ENCODE peak calls at places on chromosomes 13 and 19, in eight cellular contexts. V is neural progenitor cell, P is osteoblast, Y is NB4, I is keratinocyte, E is tibial artery, G is omental fat pad, L is pancreas. O is an unnamed sample.

GRCh38 chr13:65913173-65913572 is 1317.0 kb downstream of the PCDH9 start:
- DNase-seq in V (no peak), P (peak; percentile 27), Y (no peak), I (no peak), E (no peak), G (no peak), L (no peak), O (no peak)

GRCh38 chr19:35484637-35485036 is 5.6 kb downstream of the KRTDAP start:
- DNase-seq in V (no peak), P (no peak), Y (peak; percentile 36), I (no peak), E (no peak), G (no peak), L (no peak), O (no peak)

GRCh38 chr19:8449830-8450229 is 5.1 kb downstream of the HNRNPM start:
- DNase-seq in V (peak; percentile 13), P (no peak), Y (peak; percentile 43), I (no peak), E (no peak), G (no peak), L (no peak), O (no peak)

GRCh38 chr13:42707003-42707402 is 74.4 kb upstream of the FAM216B start:
- DNase-seq in V (no peak), P (no peak), Y (no peak), I (no peak), E (no peak), G (no peak), L (no peak), O (no peak)

GRCh38 chr13:34189946-34190345 is 372.0 kb downstream of the RFC3 start:
- DNase-seq in V (no peak), P (no peak), Y (no peak), I (no peak), E (no peak), G (no peak), L (no peak), O (no peak)

GRCh38 chr19:17379221-17379631 is 2.1 kb upstream of the PLVAP start:
- DNase-seq in V (peak; percentile 75), P (peak; percentile 37), Y (no peak), I (no peak), E (no peak), G (no peak), L (no peak), O (no peak)

GRCh38 chr19:10888421-10888866 is 17.1 kb downstream of the CARM1 start:
- DNase-seq in V (peak; percentile 73), P (peak; percentile 29), Y (no peak), I (no peak), E (no peak), G (no peak), L (no peak), O (no peak)

GRCh38 chr13:34155931-34156607 is 338.1 kb downstream of the RFC3 start:
- DNase-seq in V (no peak), P (no peak), Y (no peak), I (no peak), E (no peak), G (no peak), L (no peak), O (no peak)

GRCh38 chr13:20610006-20610405 is 43.0 kb downstream of the IFT88 start:
- DNase-seq in V (no peak), P (no peak), Y (no peak), I (no peak), E (no peak), G (no peak), L (no peak), O (no peak)

GRCh38 chr19:37877147-37877546 is 29.2 kb downstream of the WDR87 start:
- DNase-seq in V (no peak), P (no peak), Y (no peak), I (no peak), E (no peak), G (no peak), L (no peak), O (no peak)

GRCh38 chr13:41562083-41562482 is 104.7 kb downstream of the RGCC start:
- DNase-seq in V (no peak), P (peak; percentile 58), Y (no peak), I (no peak), E (no peak), G (peak; percentile 34), L (no peak), O (peak; percentile 56)

GRCh38 chr19:50823389-50824042 is at the start of gene KLK1:
- DNase-seq in V (no peak), P (peak; percentile 75), Y (no peak), I (no peak), E (no peak), G (no peak), L (peak; percentile 94), O (peak; percentile 80)

GRCh38 chr13:27137759-27138158 is 33.9 kb downstream of the USP12 start:
- DNase-seq in V (no peak), P (no peak), Y (no peak), I (no peak), E (no peak), G (no peak), L (no peak), O (no peak)

GRCh38 chr19:34711890-34712289 is 22.2 kb upstream of the ZNF181 start:
- DNase-seq in V (no peak), P (no peak), Y (no peak), I (no peak), E (no peak), G (no peak), L (no peak), O (no peak)

GRCh38 chr19:54541712-54542111 is 31.9 kb upstream of the LILRA2 start:
- DNase-seq in V (no peak), P (no peak), Y (no peak), I (no peak), E (no peak), G (no peak), L (no peak), O (no peak)

GRCh38 chr19:56690668-56691067 is 19.1 kb upstream of the ZNF835 start:
- DNase-seq in V (no peak), P (no peak), Y (no peak), I (no peak), E (no peak), G (no peak), L (no peak), O (no peak)

GRCh38 chr19:55491546-55492360 is 3.5 kb downstream of the SSC5D start:
- DNase-seq in V (no peak), P (peak; percentile 84), Y (no peak), I (no peak), E (no peak), G (no peak), L (peak; percentile 22), O (no peak)

GRCh38 chr13:106373304-106373988 is 162.0 kb downstream of the EFNB2 start:
- DNase-seq in V (no peak), P (no peak), Y (peak; percentile 69), I (no peak), E (no peak), G (no peak), L (no peak), O (no peak)

DNA sequence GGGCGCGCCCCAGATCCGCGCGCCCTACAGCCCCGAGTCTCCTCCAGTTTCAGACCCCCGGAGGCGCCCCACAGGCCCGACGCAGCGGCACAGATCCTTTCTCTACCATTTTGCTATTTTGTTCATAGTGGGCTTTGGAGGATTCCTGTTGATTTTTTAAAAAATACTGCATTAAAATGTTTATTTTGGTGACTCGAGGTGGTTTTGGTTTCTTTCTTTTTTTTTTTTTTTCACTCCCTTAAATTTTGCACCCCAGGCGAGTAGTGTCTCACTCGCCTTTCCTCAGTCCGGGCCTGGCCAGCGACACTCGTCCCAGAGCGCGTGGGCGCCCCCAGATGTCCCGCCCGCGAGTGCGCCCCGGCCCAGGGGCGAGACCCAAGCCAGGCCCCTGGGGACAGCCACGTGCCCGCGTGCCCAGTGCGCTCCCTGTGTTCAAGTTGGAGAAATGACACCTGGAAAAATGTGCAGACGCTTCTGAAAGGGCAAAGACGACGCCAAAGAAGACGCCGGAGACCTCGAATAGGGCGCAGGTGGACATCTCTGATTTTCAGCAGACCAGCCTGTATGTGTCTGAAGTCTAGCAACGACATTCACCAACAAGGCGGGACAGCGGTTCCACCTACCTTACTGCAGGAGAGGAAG is 478 bp upstream of the INSR start:
- DNase-seq in V (peak; percentile 69), P (no peak), Y (peak; percentile 90), I (no peak), E (peak; percentile 78), G (no peak), L (peak; percentile 87), O (peak; percentile 86)
- TF ChIP-seq CTCF in V (peak; percentile 41), P (peak; percentile 9), Y (peak; percentile 38), I (no peak), E (peak; percentile 68), G (no peak), L (peak; percentile 16), O (peak; percentile 24)

GRCh38 chr13:55199132-55199531 is 1941.6 kb upstream of the PRR20A start:
- DNase-seq in V (peak; percentile 47), P (no peak), Y (peak; percentile 16), I (no peak), E (no peak), G (no peak), L (no peak), O (no peak)
- TF ChIP-seq CTCF in V (peak; percentile 59), P (no peak), Y (no peak), I (no peak), E (no peak), G (no peak), L (no peak), O (no peak)

DNA sequence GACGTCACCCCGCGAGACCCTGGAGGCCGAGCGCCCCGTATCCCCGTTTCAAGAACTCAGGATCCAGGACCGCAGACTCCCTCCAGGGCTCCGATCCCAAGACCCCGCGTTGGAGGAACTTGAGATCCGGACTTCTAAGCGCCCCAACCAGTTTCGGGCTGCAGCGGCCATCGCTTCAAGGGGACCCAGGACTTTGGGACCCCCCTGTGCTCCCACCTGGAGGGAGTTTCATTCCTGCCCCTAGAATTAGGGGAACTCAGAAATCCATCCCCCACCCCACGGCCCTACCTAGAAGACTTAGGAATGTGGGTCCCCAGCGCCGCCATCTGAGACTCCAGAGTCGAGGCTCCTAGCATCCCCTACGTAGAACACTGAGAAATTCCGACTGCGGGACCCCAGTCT is 399 bp downstream of the PLEKHG2 start:
- DNase-seq in V (no peak), P (no peak), Y (no peak), I (no peak), E (peak; percentile 60), G (no peak), L (no peak), O (no peak)
- TF ChIP-seq CTCF in V (no peak), P (no peak), Y (no peak), I (no peak), E (no peak), G (no peak), L (peak; percentile 10), O (no peak)

GRCh38 chr19:45785097-45785496 is 2.8 kb upstream of the DMPK start:
- DNase-seq in V (no peak), P (peak; percentile 54), Y (no peak), I (no peak), E (no peak), G (no peak), L (no peak), O (no peak)

GRCh38 chr19:45784096-45784495 is 1.8 kb upstream of the DMPK start:
- DNase-seq in V (no peak), P (peak; percentile 87), Y (no peak), I (no peak), E (no peak), G (no peak), L (no peak), O (no peak)

GRCh38 chr19:45781282-45782161 is 768 bp downstream of the DMPK start:
- DNase-seq in V (no peak), P (peak; percentile 93), Y (no peak), I (no peak), E (no peak), G (no peak), L (peak; percentile 93), O (no peak)

GRCh38 chr19:45782162-45782623 is at the start of gene DMPK:
- DNase-seq in V (no peak), P (peak; percentile 95), Y (no peak), I (no peak), E (peak; percentile 65), G (no peak), L (peak; percentile 72), O (no peak)

GRCh38 chr19:45782820-45783785 is 813 bp upstream of the DMPK start:
- DNase-seq in V (no peak), P (peak; percentile 99), Y (no peak), I (no peak), E (peak; percentile 80), G (no peak), L (peak; percentile 52), O (no peak)
- TF ChIP-seq CTCF in V (no peak), P (no peak), Y (no peak), I (no peak), E (no peak), G (no peak), L (no peak), O (no peak)

O was measured in mucosa of descending colon.